ENCODE peak calls at places on chromosomes 11 and 22, in four cellular contexts. One of them, this sample, is unnamed.

GRCh38 chr11:2256293-2256913 is 14.0 kb downstream of the ASCL2 start:
- DNase-seq in WTC11: no peak
- DNase-seq in stomach: no peak
- DNase-seq in DND-41: no peak
- DNase-seq in this sample: no peak

GRCh38 chr11:1928038-1928890 is 8.8 kb downstream of the TNNT3 start:
- DNase-seq in stomach: no peak
- DNase-seq in WTC11: no peak
- DNase-seq in DND-41: no peak
- DNase-seq in this sample: peak

GRCh38 chr22:50599816-50600454 is 658 bp upstream of the MAPK8IP2 start:
- DNase-seq in DND-41: peak
- DNase-seq in WTC11: peak
- DNase-seq in stomach: peak
- DNase-seq in this sample: no peak

GRCh38 chr11:88414385-88414861 is 76.9 kb upstream of the CTSC start:
- DNase-seq in DND-41: peak
- DNase-seq in stomach: no peak
- DNase-seq in WTC11: no peak
- DNase-seq in this sample: no peak

GRCh38 chr11:14645985-14646900 is 2.6 kb downstream of the PDE3B start:
- DNase-seq in DND-41: no peak
- DNase-seq in stomach: no peak
- DNase-seq in WTC11: no peak
- DNase-seq in this sample: no peak

GRCh38 chr11:1825039-1825740 is 9.6 kb upstream of the SYT8 start:
- DNase-seq in stomach: peak
- DNase-seq in WTC11: peak
- DNase-seq in DND-41: no peak
- DNase-seq in this sample: peak

GRCh38 chr22:33402325-33402724 is 344.1 kb upstream of the SYN3 start:
- DNase-seq in DND-41: no peak
- DNase-seq in WTC11: no peak
- DNase-seq in stomach: no peak
- DNase-seq in this sample: no peak

GRCh38 chr22:21778705-21779363 is 43.2 kb upstream of the YPEL1 start:
- DNase-seq in DND-41: no peak
- DNase-seq in stomach: peak
- DNase-seq in WTC11: no peak
- DNase-seq in this sample: no peak

GRCh38 chr11:11769782-11770181 is 72.0 kb upstream of the USP47 start:
- DNase-seq in WTC11: no peak
- DNase-seq in stomach: no peak
- DNase-seq in DND-41: no peak
- DNase-seq in this sample: no peak

GRCh38 chr22:50308597-50308935 is 1.1 kb upstream of the PLXNB2 start:
- DNase-seq in stomach: no peak
- DNase-seq in WTC11: no peak
- DNase-seq in DND-41: no peak
- DNase-seq in this sample: no peak

GRCh38 chr11:13663631-13664071 is 4.8 kb upstream of the FAR1 start:
- DNase-seq in DND-41: no peak
- DNase-seq in WTC11: no peak
- DNase-seq in stomach: no peak
- DNase-seq in this sample: no peak

GRCh38 chr11:19110290-19110689 is 6.7 kb upstream of the ZDHHC13 start:
- DNase-seq in DND-41: no peak
- DNase-seq in WTC11: no peak
- DNase-seq in stomach: peak
- DNase-seq in this sample: no peak

GRCh38 chr22:43077121-43077877 is 11.9 kb downstream of the TTLL1 start:
- DNase-seq in WTC11: no peak
- DNase-seq in stomach: no peak
- DNase-seq in DND-41: no peak
- DNase-seq in this sample: no peak

GRCh38 chr22:48972979-48973693 is 854.5 kb downstream of the BRD1 start:
- DNase-seq in WTC11: no peak
- DNase-seq in DND-41: no peak
- DNase-seq in stomach: no peak
- DNase-seq in this sample: no peak

GRCh38 chr22:47734511-47734910 is 972.1 kb downstream of the TBC1D22A start:
- DNase-seq in DND-41: no peak
- DNase-seq in WTC11: no peak
- DNase-seq in stomach: no peak
- DNase-seq in this sample: no peak

GRCh38 chr11:26286472-26287066 is 45.4 kb upstream of the ANO3 start:
- DNase-seq in DND-41: peak
- DNase-seq in WTC11: peak
- DNase-seq in stomach: no peak
- DNase-seq in this sample: no peak

GRCh38 chr11:93487032-93487483 is 56.1 kb downstream of the SMCO4 start:
- DNase-seq in WTC11: no peak
- DNase-seq in stomach: no peak
- DNase-seq in DND-41: no peak
- DNase-seq in this sample: no peak

GRCh38 chr22:18078329-18079041 is 695 bp downstream of the PEX26 start:
- DNase-seq in DND-41: peak
- DNase-seq in stomach: peak
- DNase-seq in WTC11: peak
- DNase-seq in this sample: no peak

GRCh38 chr11:102494216-102494615 is 36.3 kb downstream of the MMP7 start:
- DNase-seq in stomach: peak
- DNase-seq in DND-41: no peak
- DNase-seq in WTC11: no peak
- DNase-seq in this sample: no peak

GRCh38 chr11:27998552-27998951 is 109.4 kb downstream of the KIF18A start:
- DNase-seq in WTC11: no peak
- DNase-seq in DND-41: no peak
- DNase-seq in stomach: no peak
- DNase-seq in this sample: no peak

GRCh38 chr22:24405631-24406321 is 21.6 kb upstream of the ADORA2A start:
- DNase-seq in WTC11: no peak
- DNase-seq in stomach: no peak
- DNase-seq in DND-41: no peak
- DNase-seq in this sample: no peak

GRCh38 chr22:37304595-37305343 is 22.5 kb downstream of the CYTH4 start:
- DNase-seq in DND-41: no peak
- DNase-seq in stomach: no peak
- DNase-seq in WTC11: no peak
- DNase-seq in this sample: no peak

GRCh38 chr11:77141034-77141433 is 13.0 kb downstream of the MYO7A start:
- DNase-seq in DND-41: no peak
- DNase-seq in WTC11: no peak
- DNase-seq in stomach: no peak
- DNase-seq in this sample: no peak

GRCh38 chr11:31262761-31263160 is 106.8 kb downstream of the DCDC1 start:
- DNase-seq in stomach: no peak
- DNase-seq in DND-41: no peak
- DNase-seq in WTC11: no peak
- DNase-seq in this sample: no peak

GRCh38 chr22:49232319-49233067 is 595.2 kb downstream of the BRD1 start:
- DNase-seq in WTC11: no peak
- DNase-seq in DND-41: no peak
- DNase-seq in stomach: no peak
- DNase-seq in this sample: peak

GRCh38 chr11:21794306-21794705 is 398.6 kb upstream of the ANO5 start:
- DNase-seq in DND-41: no peak
- DNase-seq in WTC11: no peak
- DNase-seq in stomach: no peak
- DNase-seq in this sample: no peak

GRCh38 chr11:105609341-105609781 is 512 bp upstream of the GRIA4 start:
- DNase-seq in stomach: no peak
- DNase-seq in WTC11: peak
- DNase-seq in DND-41: peak
- DNase-seq in this sample: no peak

GRCh38 chr11:76700177-76701100 is 29.9 kb upstream of the LRRC32 start:
- DNase-seq in DND-41: no peak
- DNase-seq in WTC11: no peak
- DNase-seq in stomach: no peak
- DNase-seq in this sample: no peak

GRCh38 chr22:45007946-45008852 is 1.6 kb downstream of the PHF21B start:
- DNase-seq in stomach: no peak
- DNase-seq in DND-41: no peak
- DNase-seq in WTC11: peak
- DNase-seq in this sample: no peak

GRCh38 chr11:123103326-123103980 is 41.5 kb upstream of the HSPA8 start:
- DNase-seq in stomach: no peak
- DNase-seq in DND-41: peak
- DNase-seq in WTC11: peak
- DNase-seq in this sample: no peak

GRCh38 chr11:28343304-28344233 is 235.4 kb downstream of the METTL15 start:
- DNase-seq in DND-41: peak
- DNase-seq in stomach: peak
- DNase-seq in WTC11: no peak
- DNase-seq in this sample: no peak

GRCh38 chr11:116540019-116540418 is 232.8 kb downstream of the BUD13 start:
- DNase-seq in DND-41: no peak
- DNase-seq in stomach: no peak
- DNase-seq in WTC11: no peak
- DNase-seq in this sample: no peak

GRCh38 chr11:23797624-23798419 is 699.0 kb upstream of the LUZP2 start:
- DNase-seq in WTC11: no peak
- DNase-seq in DND-41: no peak
- DNase-seq in stomach: no peak
- DNase-seq in this sample: no peak

GRCh38 chr11:119051440-119052162 is 5.4 kb downstream of the HYOU1 start:
- DNase-seq in DND-41: no peak
- DNase-seq in WTC11: no peak
- DNase-seq in stomach: no peak
- DNase-seq in this sample: no peak

GRCh38 chr22:40345801-40346177 is 511 bp upstream of the ADSL start:
- DNase-seq in DND-41: peak
- DNase-seq in WTC11: peak
- DNase-seq in stomach: peak
- DNase-seq in this sample: no peak

GRCh38 chr11:62560566-62561103 is 13.1 kb downstream of the EEF1G start:
- DNase-seq in DND-41: peak
- DNase-seq in WTC11: peak
- DNase-seq in stomach: peak
- DNase-seq in this sample: no peak

GRCh38 chr11:36478700-36479329 is 31.3 kb downstream of the TRAF6 start:
- DNase-seq in stomach: no peak
- DNase-seq in DND-41: peak
- DNase-seq in WTC11: no peak
- DNase-seq in this sample: no peak
- TF ChIP-seq CTCF in stomach: no peak
- TF ChIP-seq CTCF in DND-41: peak
- TF ChIP-seq CTCF in WTC11: no peak
- TF ChIP-seq CTCF in this sample: peak

DNA sequence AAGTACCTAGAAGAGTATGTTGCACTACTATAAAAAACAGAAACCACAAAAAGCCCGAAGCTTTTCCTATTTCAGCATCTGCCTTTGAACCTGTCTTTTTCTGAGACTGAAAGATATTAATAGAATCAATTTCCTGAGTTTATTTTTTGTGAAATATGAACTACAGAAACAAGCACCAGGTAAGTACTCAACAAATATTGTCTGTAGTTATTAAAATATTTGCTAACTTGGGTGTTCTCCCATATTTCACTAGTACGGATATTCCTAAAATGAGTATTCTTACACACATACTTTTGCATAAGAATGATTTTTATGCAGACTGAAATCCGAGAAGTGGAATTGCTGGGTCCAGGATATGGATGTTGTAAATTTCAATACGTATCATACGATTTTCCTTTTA is 188.0 kb downstream of the OR4C45 start:
- DNase-seq in WTC11: no peak
- DNase-seq in stomach: no peak
- DNase-seq in DND-41: no peak
- DNase-seq in this sample: no peak
- TF ChIP-seq CTCF in WTC11: no peak
- TF ChIP-seq CTCF in stomach: no peak
- TF ChIP-seq CTCF in DND-41: no peak
- TF ChIP-seq CTCF in this sample: no peak

GRCh38 chr22:46609724-46610161 is 10.4 kb upstream of the GRAMD4 start:
- DNase-seq in WTC11: no peak
- DNase-seq in stomach: no peak
- DNase-seq in DND-41: no peak
- DNase-seq in this sample: no peak
- TF ChIP-seq CTCF in WTC11: no peak
- TF ChIP-seq CTCF in stomach: no peak
- TF ChIP-seq CTCF in DND-41: no peak
- TF ChIP-seq CTCF in this sample: no peak

GRCh38 chr22:19723990-19724827 is 870 bp downstream of the GP1BB start:
- DNase-seq in DND-41: no peak
- DNase-seq in WTC11: peak
- DNase-seq in stomach: no peak
- DNase-seq in this sample: no peak
- TF ChIP-seq CTCF in DND-41: no peak
- TF ChIP-seq CTCF in WTC11: peak
- TF ChIP-seq CTCF in stomach: no peak
- TF ChIP-seq CTCF in this sample: no peak